ENCODE peak calls at places on chromosomes 4 and X, in eight cellular contexts. M is breast epithelium, B is prostate gland, O is sigmoid colon, L is Panc1, E is suprapubic skin, Q is SK-N-SH, H is stomach. C is an unnamed sample. For H3K4me1 and H3K9me3, the result is how much of the 10 kb centered on the place peaks cover.

GRCh38 chr4:113052379-113052951 is 3.0 kb downstream of the ANK2 start:
- DNase-seq in M (no peak), L (no peak), Q (no peak), E (no peak), H (no peak), B (no peak), O (no peak), C (no peak)

GRCh38 chr4:126364290-126364978 is 1049.7 kb downstream of the FAT4 start:
- DNase-seq in O (no peak), Q (no peak), H (no peak), L (no peak), M (no peak), E (no peak), B (no peak), C (peak)

GRCh38 chr4:172726001-172726423 is 442.6 kb upstream of the GALNT7 start:
- DNase-seq in B (no peak), E (no peak), L (peak), H (peak), M (no peak), Q (no peak), O (no peak), C (no peak)

GRCh38 chrX:149572743-149573142 is 14.5 kb downstream of the MAGEA9B start:
- DNase-seq in H (no peak), L (no peak), E (no peak), B (no peak), M (no peak), O (peak), Q (no peak), C (no peak)

GRCh38 chr4:91840359-91840758 is 463.4 kb upstream of the GRID2 start:
- DNase-seq in E (no peak), Q (no peak), H (no peak), O (no peak), M (no peak), B (peak), L (no peak), C (no peak)

GRCh38 chr4:167222098-167222497 is 12.2 kb downstream of the SPOCK3 start:
- DNase-seq in Q (no peak), B (no peak), L (no peak), H (no peak), E (no peak), M (no peak), O (no peak), C (no peak)

GRCh38 chr4:111937368-111937767 is 207.9 kb upstream of the FAM241A start:
- DNase-seq in E (no peak), M (no peak), H (no peak), O (no peak), L (no peak), Q (no peak), B (no peak), C (peak)

GRCh38 chr4:184845367-184846011 is 19.7 kb upstream of the ACSL1 start:
- DNase-seq in M (no peak), H (no peak), Q (no peak), L (no peak), B (no peak), O (no peak), E (no peak), C (no peak)

GRCh38 chr4:182257503-182257902 is 14.3 kb downstream of the TENM3 start:
- DNase-seq in B (no peak), L (no peak), M (no peak), H (no peak), Q (no peak), O (no peak), E (no peak), C (no peak)

GRCh38 chr4:131613824-131614216 is 1535.3 kb upstream of the PCDH10 start:
- DNase-seq in H (no peak), B (no peak), Q (no peak), M (no peak), L (no peak), E (no peak), O (no peak), C (no peak)

GRCh38 chr4:113683143-113683542 is 78.4 kb downstream of the CAMK2D start:
- DNase-seq in H (no peak), Q (no peak), M (no peak), L (no peak), E (no peak), B (no peak), O (no peak), C (no peak)

GRCh38 chr4:81754169-81754568 is 282.5 kb upstream of the RASGEF1B start:
- DNase-seq in M (no peak), Q (no peak), B (no peak), H (no peak), O (no peak), L (no peak), E (no peak), C (no peak)

GRCh38 chr4:165631208-165631894 is 241.7 kb upstream of the TLL1 start:
- DNase-seq in H (no peak), L (no peak), M (no peak), E (no peak), B (no peak), Q (no peak), O (no peak), C (no peak)

GRCh38 chrX:131675596-131676194 is 131.8 kb downstream of the OR13H1 start:
- DNase-seq in H (no peak), Q (peak), B (no peak), M (no peak), O (no peak), L (peak), E (no peak), C (no peak)

GRCh38 chr4:21879187-21879586 is 69.4 kb downstream of the KCNIP4 start:
- DNase-seq in H (no peak), B (no peak), E (no peak), M (no peak), O (no peak), Q (no peak), L (no peak), C (peak)

GRCh38 chrX:130637591-130637990 is 235.8 kb downstream of the RBMX2 start:
- DNase-seq in H (no peak), M (no peak), Q (no peak), B (no peak), O (no peak), E (no peak), L (no peak), C (no peak)

GRCh38 chr4:48986654-48987164 is 634 bp downstream of the CWH43 start:
- DNase-seq in O (no peak), L (no peak), B (no peak), H (no peak), Q (no peak), E (no peak), M (no peak), C (no peak)

GRCh38 chrX:134936542-134936941 is 54.2 kb upstream of the SMIM10 start:
- DNase-seq in O (no peak), L (no peak), B (no peak), M (no peak), H (no peak), E (no peak), Q (no peak), C (peak)

GRCh38 chr4:152421576-152421975 is 114.3 kb downstream of the FBXW7 start:
- DNase-seq in Q (no peak), B (no peak), E (no peak), H (no peak), M (no peak), O (no peak), L (no peak), C (no peak)

GRCh38 chrX:53926030-53926429 is 118.2 kb downstream of the PHF8 start:
- DNase-seq in Q (no peak), E (no peak), B (no peak), M (no peak), O (no peak), L (no peak), H (no peak), C (no peak)
- TF ChIP-seq POLR2AphosphoS5 in Q (no peak), E (no peak), B (no peak), M (no peak), O (no peak), L (no peak), H (no peak), C (no peak)

GRCh38 chr4:76981649-76982048 is 32.1 kb downstream of the SEPTIN11 start:
- DNase-seq in H (no peak), L (no peak), O (no peak), M (no peak), Q (no peak), B (no peak), E (no peak), C (no peak)
- H3K4me1 ChIP-seq in H (under half), L (under half), O (under half), M (under half), Q (under half), B (under half), E (under half), C (half or more)

GRCh38 chrX:6228720-6229119 is at the start of gene NLGN4X:
- DNase-seq in L (no peak), O (no peak), M (no peak), E (no peak), H (no peak), Q (peak), B (no peak), C (no peak)
- H3K9me3 ChIP-seq in L (under half), O (under half), M (under half), E (under half), H (under half), Q (under half), B (under half), C (under half)

DNA sequence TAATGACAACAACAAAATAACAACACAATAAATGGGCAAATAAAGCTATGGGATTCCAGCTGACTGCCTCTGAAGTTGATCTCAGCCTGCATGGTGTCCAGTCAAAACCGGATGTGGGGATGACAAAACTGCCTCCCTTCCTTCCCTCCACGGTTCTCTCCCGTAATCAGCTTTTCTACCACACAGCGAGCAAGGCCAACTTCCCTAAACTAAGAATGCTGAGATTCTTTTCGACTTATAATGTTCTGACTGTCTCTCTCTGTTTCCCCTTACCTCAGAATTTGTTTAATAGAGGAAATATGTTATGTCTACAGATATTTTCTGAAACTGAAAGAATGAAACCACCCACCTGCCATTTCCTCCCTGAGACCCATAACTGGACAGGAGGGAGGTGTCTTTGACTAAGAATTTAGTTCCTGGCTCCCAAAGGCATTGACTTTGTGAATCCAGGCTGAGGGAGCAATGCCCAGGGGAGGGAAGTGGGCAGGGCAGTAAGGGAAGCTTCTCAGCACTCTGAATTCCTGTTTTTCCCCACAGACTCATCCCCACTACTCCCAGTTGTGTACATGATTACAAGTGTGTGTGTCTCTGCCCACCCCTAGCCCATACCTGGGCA is 1.0 kb upstream of the TLR1 start:
- DNase-seq in Q (no peak), H (no peak), E (no peak), M (no peak), O (no peak), L (no peak), B (no peak), C (peak)
- TF ChIP-seq POLR2AphosphoS5 in Q (no peak), H (peak), E (no peak), M (no peak), O (no peak), L (no peak), B (no peak), C (peak)

GRCh38 chrX:79162076-79162475 is 17.6 kb downstream of the GPR174 start:
- DNase-seq in E (no peak), O (no peak), B (no peak), L (no peak), M (no peak), Q (no peak), H (no peak), C (no peak)

GRCh38 chrX:79154612-79155358 is 10.3 kb downstream of the GPR174 start:
- DNase-seq in B (no peak), M (no peak), L (no peak), O (no peak), E (no peak), Q (no peak), H (no peak), C (no peak)

GRCh38 chrX:79156818-79157217 is 12.3 kb downstream of the GPR174 start:
- DNase-seq in O (no peak), M (no peak), L (no peak), E (no peak), H (no peak), B (no peak), Q (no peak), C (no peak)

GRCh38 chrX:79161655-79162054 is 17.2 kb downstream of the GPR174 start:
- DNase-seq in E (no peak), H (no peak), O (no peak), L (no peak), M (no peak), Q (no peak), B (no peak), C (no peak)

GRCh38 chrX:79159800-79160199 is 15.3 kb downstream of the GPR174 start:
- DNase-seq in Q (no peak), O (no peak), H (no peak), B (no peak), E (no peak), L (no peak), M (no peak), C (no peak)
- H3K4me1 ChIP-seq in Q (under half), O (under half), H (under half), B (under half), E (under half), L (under half), M (under half), C (under half)

DNA sequence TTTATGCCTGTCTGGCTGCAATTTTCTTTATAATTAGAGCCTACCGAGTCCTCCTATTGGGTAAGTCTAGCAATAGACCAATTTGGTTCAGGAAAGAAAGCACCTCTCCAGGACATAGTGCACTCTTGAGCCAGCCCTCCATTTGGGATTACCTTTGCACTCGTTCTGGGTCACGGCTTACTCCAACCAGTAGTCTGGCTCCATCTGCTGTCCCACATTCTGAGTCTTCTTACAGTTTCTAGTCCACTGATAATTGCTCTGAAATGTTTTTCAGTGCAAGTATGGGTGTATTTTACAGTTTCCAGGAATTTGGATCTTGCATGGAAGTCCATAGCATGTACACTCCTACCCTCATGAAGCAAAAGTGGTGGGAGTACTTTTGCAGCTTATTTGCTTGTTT is 34.8 kb upstream of the USP51 start:
- DNase-seq in O (no peak), E (no peak), L (no peak), M (no peak), Q (no peak), B (no peak), H (no peak), C (no peak)
- H3K9me3 ChIP-seq in O (under half), E (under half), L (under half), M (under half), Q (under half), B (under half), H (under half), C (under half)

GRCh38 chrX:123764967-123765871 is 32.4 kb upstream of the THOC2 start:
- DNase-seq in H (peak), Q (peak), L (no peak), B (peak), M (peak), O (peak), E (peak), C (peak)
- TF ChIP-seq POLR2AphosphoS5 in H (peak), Q (peak), L (peak), B (peak), M (no peak), O (no peak), E (no peak), C (peak)

GRCh38 chr4:38162240-38162784 is 202.1 kb downstream of the PTTG2 start:
- DNase-seq in O (no peak), Q (peak), L (no peak), B (no peak), H (peak), M (no peak), E (no peak), C (peak)
- H3K4me1 ChIP-seq in O (under half), Q (under half), L (under half), B (under half), H (under half), M (under half), E (under half), C (under half)

DNA sequence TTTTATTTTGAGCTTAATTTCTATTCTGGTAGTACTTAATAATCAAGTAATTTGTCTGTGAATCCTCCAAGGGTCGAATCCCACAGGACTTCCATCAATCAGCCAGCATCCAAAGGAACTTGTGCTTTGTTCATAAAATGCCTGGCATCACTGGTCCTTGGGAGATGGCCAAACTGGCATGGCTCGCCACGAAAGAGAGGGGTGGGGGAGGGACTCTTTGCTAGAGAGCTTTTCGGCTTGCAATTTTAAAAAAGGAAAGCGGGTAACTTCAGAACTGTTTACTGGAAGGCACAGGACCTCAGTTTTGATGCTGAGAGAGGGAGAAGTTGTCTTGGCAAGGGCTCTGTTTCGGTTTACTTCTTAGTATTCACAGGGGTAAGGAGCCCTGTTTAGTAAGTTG is 79.4 kb upstream of the FHL1 start:
- DNase-seq in M (no peak), H (no peak), B (no peak), Q (no peak), L (no peak), O (peak), E (no peak), C (no peak)
- H3K9me3 ChIP-seq in M (under half), H (under half), B (under half), Q (under half), L (under half), O (under half), E (under half), C (under half)

GRCh38 chr4:1749826-1750225 is 28.5 kb downstream of the TACC3 start:
- DNase-seq in O (no peak), M (no peak), B (no peak), E (no peak), L (no peak), Q (no peak), H (no peak), C (no peak)
- TF ChIP-seq POLR2AphosphoS5 in O (no peak), M (no peak), B (no peak), E (no peak), L (no peak), Q (no peak), H (no peak), C (no peak)

C was measured in endothelial cell of umbilical vein.